ENCODE peak calls at places on chromosome 22, in nine cellular contexts. One of them, this sample, is unnamed.

GRCh38 chr22:42714768-42715430 is 5.8 kb downstream of the A4GALT start:
- DNase-seq in tibial nerve: no peak
- DNase-seq in OCI-LY7: no peak
- DNase-seq in dermis blood vessel endothelial cell: peak
- DNase-seq in left ventricle myocardium inferior: no peak
- DNase-seq in activated naive CD8-positive, alpha-beta T cell treated with anti-CD3 and anti-CD28 coated beads, Interleukin-2, amount 50 U/mL, for 24 hours: no peak
- DNase-seq in lung: no peak
- DNase-seq in activated naive CD4-positive, alpha-beta T cell treated with anti-CD3 and anti-CD28 coated beads, Interleukin-2, amount 50 U/mL, for 16 hours: no peak
- DNase-seq in SIG-M5: no peak
- DNase-seq in this sample: no peak

GRCh38 chr22:49295851-49296560 is 531.7 kb downstream of the BRD1 start:
- DNase-seq in tibial nerve: no peak
- DNase-seq in OCI-LY7: no peak
- DNase-seq in dermis blood vessel endothelial cell: no peak
- DNase-seq in left ventricle myocardium inferior: no peak
- DNase-seq in activated naive CD8-positive, alpha-beta T cell treated with anti-CD3 and anti-CD28 coated beads, Interleukin-2, amount 50 U/mL, for 24 hours: no peak
- DNase-seq in lung: no peak
- DNase-seq in activated naive CD4-positive, alpha-beta T cell treated with anti-CD3 and anti-CD28 coated beads, Interleukin-2, amount 50 U/mL, for 16 hours: no peak
- DNase-seq in SIG-M5: no peak
- DNase-seq in this sample: peak

GRCh38 chr22:40499187-40499753 is 128.9 kb downstream of the SGSM3 start:
- DNase-seq in tibial nerve: no peak
- DNase-seq in OCI-LY7: no peak
- DNase-seq in dermis blood vessel endothelial cell: peak
- DNase-seq in left ventricle myocardium inferior: no peak
- DNase-seq in activated naive CD8-positive, alpha-beta T cell treated with anti-CD3 and anti-CD28 coated beads, Interleukin-2, amount 50 U/mL, for 24 hours: no peak
- DNase-seq in lung: no peak
- DNase-seq in activated naive CD4-positive, alpha-beta T cell treated with anti-CD3 and anti-CD28 coated beads, Interleukin-2, amount 50 U/mL, for 16 hours: no peak
- DNase-seq in SIG-M5: no peak
- DNase-seq in this sample: peak

GRCh38 chr22:41550952-41551491 is 6.8 kb upstream of the POLR3H start:
- DNase-seq in tibial nerve: no peak
- DNase-seq in OCI-LY7: no peak
- DNase-seq in dermis blood vessel endothelial cell: no peak
- DNase-seq in left ventricle myocardium inferior: no peak
- DNase-seq in activated naive CD8-positive, alpha-beta T cell treated with anti-CD3 and anti-CD28 coated beads, Interleukin-2, amount 50 U/mL, for 24 hours: no peak
- DNase-seq in lung: no peak
- DNase-seq in activated naive CD4-positive, alpha-beta T cell treated with anti-CD3 and anti-CD28 coated beads, Interleukin-2, amount 50 U/mL, for 16 hours: no peak
- DNase-seq in SIG-M5: no peak
- DNase-seq in this sample: no peak

GRCh38 chr22:24697671-24698082 is 76.8 kb downstream of the PIWIL3 start:
- DNase-seq in tibial nerve: no peak
- DNase-seq in OCI-LY7: no peak
- DNase-seq in dermis blood vessel endothelial cell: peak
- DNase-seq in left ventricle myocardium inferior: peak
- DNase-seq in activated naive CD8-positive, alpha-beta T cell treated with anti-CD3 and anti-CD28 coated beads, Interleukin-2, amount 50 U/mL, for 24 hours: no peak
- DNase-seq in lung: peak
- DNase-seq in activated naive CD4-positive, alpha-beta T cell treated with anti-CD3 and anti-CD28 coated beads, Interleukin-2, amount 50 U/mL, for 16 hours: no peak
- DNase-seq in SIG-M5: no peak
- DNase-seq in this sample: peak

GRCh38 chr22:36540867-36541642 is 12.1 kb upstream of the EIF3D start:
- DNase-seq in tibial nerve: no peak
- DNase-seq in OCI-LY7: no peak
- DNase-seq in dermis blood vessel endothelial cell: no peak
- DNase-seq in left ventricle myocardium inferior: no peak
- DNase-seq in activated naive CD8-positive, alpha-beta T cell treated with anti-CD3 and anti-CD28 coated beads, Interleukin-2, amount 50 U/mL, for 24 hours: no peak
- DNase-seq in lung: no peak
- DNase-seq in activated naive CD4-positive, alpha-beta T cell treated with anti-CD3 and anti-CD28 coated beads, Interleukin-2, amount 50 U/mL, for 16 hours: no peak
- DNase-seq in SIG-M5: no peak
- DNase-seq in this sample: no peak

GRCh38 chr22:49328076-49328475 is 499.6 kb downstream of the BRD1 start:
- DNase-seq in tibial nerve: no peak
- DNase-seq in OCI-LY7: no peak
- DNase-seq in dermis blood vessel endothelial cell: no peak
- DNase-seq in left ventricle myocardium inferior: no peak
- DNase-seq in activated naive CD8-positive, alpha-beta T cell treated with anti-CD3 and anti-CD28 coated beads, Interleukin-2, amount 50 U/mL, for 24 hours: no peak
- DNase-seq in lung: no peak
- DNase-seq in activated naive CD4-positive, alpha-beta T cell treated with anti-CD3 and anti-CD28 coated beads, Interleukin-2, amount 50 U/mL, for 16 hours: no peak
- DNase-seq in SIG-M5: no peak
- DNase-seq in this sample: no peak

GRCh38 chr22:44719586-44720368 is 17.8 kb downstream of the PRR5 start:
- DNase-seq in tibial nerve: no peak
- DNase-seq in OCI-LY7: no peak
- DNase-seq in dermis blood vessel endothelial cell: no peak
- DNase-seq in left ventricle myocardium inferior: peak
- DNase-seq in activated naive CD8-positive, alpha-beta T cell treated with anti-CD3 and anti-CD28 coated beads, Interleukin-2, amount 50 U/mL, for 24 hours: no peak
- DNase-seq in lung: no peak
- DNase-seq in activated naive CD4-positive, alpha-beta T cell treated with anti-CD3 and anti-CD28 coated beads, Interleukin-2, amount 50 U/mL, for 16 hours: no peak
- DNase-seq in SIG-M5: no peak
- DNase-seq in this sample: no peak

GRCh38 chr22:40031766-40032470 is 37.2 kb downstream of the FAM83F start:
- DNase-seq in tibial nerve: no peak
- DNase-seq in OCI-LY7: no peak
- DNase-seq in dermis blood vessel endothelial cell: no peak
- DNase-seq in left ventricle myocardium inferior: no peak
- DNase-seq in activated naive CD8-positive, alpha-beta T cell treated with anti-CD3 and anti-CD28 coated beads, Interleukin-2, amount 50 U/mL, for 24 hours: no peak
- DNase-seq in lung: no peak
- DNase-seq in activated naive CD4-positive, alpha-beta T cell treated with anti-CD3 and anti-CD28 coated beads, Interleukin-2, amount 50 U/mL, for 16 hours: no peak
- DNase-seq in SIG-M5: no peak
- DNase-seq in this sample: peak

GRCh38 chr22:33117821-33118220 is 59.6 kb upstream of the SYN3 start:
- DNase-seq in tibial nerve: no peak
- DNase-seq in OCI-LY7: no peak
- DNase-seq in dermis blood vessel endothelial cell: no peak
- DNase-seq in left ventricle myocardium inferior: no peak
- DNase-seq in activated naive CD8-positive, alpha-beta T cell treated with anti-CD3 and anti-CD28 coated beads, Interleukin-2, amount 50 U/mL, for 24 hours: no peak
- DNase-seq in lung: no peak
- DNase-seq in activated naive CD4-positive, alpha-beta T cell treated with anti-CD3 and anti-CD28 coated beads, Interleukin-2, amount 50 U/mL, for 16 hours: no peak
- DNase-seq in SIG-M5: no peak
- DNase-seq in this sample: no peak

GRCh38 chr22:30941363-30941740 is 27.2 kb downstream of the MORC2 start:
- DNase-seq in tibial nerve: no peak
- DNase-seq in OCI-LY7: no peak
- DNase-seq in dermis blood vessel endothelial cell: no peak
- DNase-seq in left ventricle myocardium inferior: no peak
- DNase-seq in activated naive CD8-positive, alpha-beta T cell treated with anti-CD3 and anti-CD28 coated beads, Interleukin-2, amount 50 U/mL, for 24 hours: no peak
- DNase-seq in lung: no peak
- DNase-seq in activated naive CD4-positive, alpha-beta T cell treated with anti-CD3 and anti-CD28 coated beads, Interleukin-2, amount 50 U/mL, for 16 hours: no peak
- DNase-seq in SIG-M5: no peak
- DNase-seq in this sample: no peak

GRCh38 chr22:38335077-38335476 is 17.8 kb upstream of the CSNK1E start:
- DNase-seq in tibial nerve: no peak
- DNase-seq in OCI-LY7: no peak
- DNase-seq in dermis blood vessel endothelial cell: no peak
- DNase-seq in left ventricle myocardium inferior: no peak
- DNase-seq in activated naive CD8-positive, alpha-beta T cell treated with anti-CD3 and anti-CD28 coated beads, Interleukin-2, amount 50 U/mL, for 24 hours: no peak
- DNase-seq in lung: no peak
- DNase-seq in activated naive CD4-positive, alpha-beta T cell treated with anti-CD3 and anti-CD28 coated beads, Interleukin-2, amount 50 U/mL, for 16 hours: no peak
- DNase-seq in SIG-M5: no peak
- DNase-seq in this sample: no peak

GRCh38 chr22:26777402-26777801 is 120.0 kb downstream of the MIAT start:
- DNase-seq in tibial nerve: no peak
- DNase-seq in OCI-LY7: no peak
- DNase-seq in dermis blood vessel endothelial cell: no peak
- DNase-seq in left ventricle myocardium inferior: no peak
- DNase-seq in activated naive CD8-positive, alpha-beta T cell treated with anti-CD3 and anti-CD28 coated beads, Interleukin-2, amount 50 U/mL, for 24 hours: no peak
- DNase-seq in lung: no peak
- DNase-seq in activated naive CD4-positive, alpha-beta T cell treated with anti-CD3 and anti-CD28 coated beads, Interleukin-2, amount 50 U/mL, for 16 hours: no peak
- DNase-seq in SIG-M5: no peak
- DNase-seq in this sample: no peak

GRCh38 chr22:22533863-22534262 is 13.8 kb upstream of the ZNF280A start:
- DNase-seq in tibial nerve: no peak
- DNase-seq in OCI-LY7: no peak
- DNase-seq in dermis blood vessel endothelial cell: no peak
- DNase-seq in left ventricle myocardium inferior: no peak
- DNase-seq in activated naive CD8-positive, alpha-beta T cell treated with anti-CD3 and anti-CD28 coated beads, Interleukin-2, amount 50 U/mL, for 24 hours: no peak
- DNase-seq in lung: no peak
- DNase-seq in activated naive CD4-positive, alpha-beta T cell treated with anti-CD3 and anti-CD28 coated beads, Interleukin-2, amount 50 U/mL, for 16 hours: no peak
- DNase-seq in SIG-M5: no peak
- DNase-seq in this sample: no peak

GRCh38 chr22:35489225-35489624 is 51.4 kb upstream of the RASD2 start:
- DNase-seq in tibial nerve: no peak
- DNase-seq in OCI-LY7: no peak
- DNase-seq in dermis blood vessel endothelial cell: no peak
- DNase-seq in left ventricle myocardium inferior: no peak
- DNase-seq in activated naive CD8-positive, alpha-beta T cell treated with anti-CD3 and anti-CD28 coated beads, Interleukin-2, amount 50 U/mL, for 24 hours: no peak
- DNase-seq in lung: no peak
- DNase-seq in activated naive CD4-positive, alpha-beta T cell treated with anti-CD3 and anti-CD28 coated beads, Interleukin-2, amount 50 U/mL, for 16 hours: no peak
- DNase-seq in SIG-M5: no peak
- DNase-seq in this sample: no peak

GRCh38 chr22:29314537-29315285 is 786 bp downstream of the RASL10A start:
- DNase-seq in tibial nerve: no peak
- DNase-seq in OCI-LY7: no peak
- DNase-seq in dermis blood vessel endothelial cell: no peak
- DNase-seq in left ventricle myocardium inferior: no peak
- DNase-seq in activated naive CD8-positive, alpha-beta T cell treated with anti-CD3 and anti-CD28 coated beads, Interleukin-2, amount 50 U/mL, for 24 hours: no peak
- DNase-seq in lung: no peak
- DNase-seq in activated naive CD4-positive, alpha-beta T cell treated with anti-CD3 and anti-CD28 coated beads, Interleukin-2, amount 50 U/mL, for 16 hours: no peak
- DNase-seq in SIG-M5: no peak
- DNase-seq in this sample: peak

This sample was measured in tibial artery.